ENCODE peak calls at places on chromosomes 7 and 10, in eight cellular contexts. R, N, Z, G, S, Y, T and Q are unnamed samples.

GRCh38 chr10:49068209-49068608 is 47.1 kb downstream of the VSTM4 start:
- DNase-seq in R (no peak), N (no peak), Z (no peak), G (no peak), S (no peak), Y (no peak), T (no peak), Q (no peak)

GRCh38 chr10:71090330-71090729 is 122.0 kb upstream of the UNC5B start:
- DNase-seq in R (no peak), N (no peak), Z (no peak), G (no peak), S (no peak), Y (no peak), T (no peak), Q (no peak)

GRCh38 chr7:150471886-150472285 is 21.5 kb downstream of the GIMAP8 start:
- DNase-seq in R (no peak), N (no peak), Z (no peak), G (no peak), S (no peak), Y (no peak), T (no peak), Q (no peak)

GRCh38 chr10:95168694-95169093 is 25.3 kb upstream of the ACSM6 start:
- DNase-seq in R (no peak), N (no peak), Z (no peak), G (no peak), S (no peak), Y (no peak), T (no peak), Q (no peak)

GRCh38 chr7:14197280-14197679 is 207.8 kb upstream of the ETV1 start:
- DNase-seq in R (no peak), N (no peak), Z (peak), G (no peak), S (no peak), Y (no peak), T (peak), Q (no peak)

GRCh38 chr7:108249458-108249857 is 119.3 kb upstream of the LAMB4 start:
- DNase-seq in R (no peak), N (no peak), Z (no peak), G (no peak), S (no peak), Y (no peak), T (no peak), Q (no peak)

GRCh38 chr7:74572301-74573090 is 85.0 kb upstream of the GTF2I start:
- DNase-seq in R (no peak), N (no peak), Z (no peak), G (no peak), S (no peak), Y (peak), T (no peak), Q (no peak)

GRCh38 chr10:84541289-84541637 is 212.9 kb downstream of the CCSER2 start:
- DNase-seq in R (no peak), N (no peak), Z (no peak), G (no peak), S (no peak), Y (no peak), T (no peak), Q (no peak)

GRCh38 chr7:151859111-151859947 is 17.6 kb downstream of the PRKAG2 start:
- DNase-seq in R (no peak), N (no peak), Z (no peak), G (no peak), S (no peak), Y (no peak), T (peak), Q (no peak)

GRCh38 chr7:117679120-117679519 is 194.1 kb downstream of the CTTNBP2 start:
- DNase-seq in R (no peak), N (no peak), Z (no peak), G (no peak), S (no peak), Y (no peak), T (no peak), Q (no peak)

GRCh38 chr10:132455441-132455971 is 58.5 kb downstream of the PWWP2B start:
- DNase-seq in R (no peak), N (no peak), Z (no peak), G (no peak), S (no peak), Y (no peak), T (no peak), Q (no peak)
- TF ChIP-seq CTCF in R (no peak), N (no peak), Z (no peak), G (no peak), S (no peak), Y (no peak), T (no peak), Q (no peak)

GRCh38 chr7:5624386-5625365 is 156.8 kb downstream of the RNF216 start:
- DNase-seq in R (no peak), N (no peak), Z (no peak), G (no peak), S (no peak), Y (no peak), T (no peak), Q (no peak)

GRCh38 chr7:5627745-5628547 is 153.5 kb downstream of the RNF216 start:
- DNase-seq in R (no peak), N (no peak), Z (no peak), G (no peak), S (no peak), Y (no peak), T (no peak), Q (no peak)

GRCh38 chr7:5629941-5630340 is 151.5 kb downstream of the RNF216 start:
- DNase-seq in R (peak), N (peak), Z (peak), G (no peak), S (no peak), Y (no peak), T (no peak), Q (no peak)

GRCh38 chr7:5625938-5626337 is 155.5 kb downstream of the RNF216 start:
- DNase-seq in R (no peak), N (no peak), Z (peak), G (no peak), S (no peak), Y (no peak), T (no peak), Q (peak)

DNA sequence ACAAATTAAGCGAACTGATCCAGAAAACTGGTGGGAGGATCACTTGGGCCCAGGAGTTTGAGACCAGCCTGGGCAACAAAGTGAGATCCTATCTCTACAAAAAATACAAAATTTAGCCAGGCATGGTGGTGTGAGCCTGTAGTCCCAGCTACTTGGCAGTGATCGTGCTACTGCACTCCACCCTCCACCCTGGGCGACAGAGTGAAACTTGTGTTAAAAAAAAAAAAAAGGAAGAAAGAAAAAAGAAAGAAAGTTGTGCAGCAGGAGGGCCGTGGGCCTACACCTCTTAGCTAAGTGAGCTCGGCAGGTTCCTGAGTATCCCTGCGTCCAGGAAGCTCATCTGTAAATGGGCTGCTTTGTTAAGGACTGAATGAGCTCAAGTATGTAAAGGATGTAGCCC is 155.0 kb downstream of the RNF216 start:
- DNase-seq in R (no peak), N (no peak), Z (no peak), G (no peak), S (no peak), Y (no peak), T (no peak), Q (no peak)
- TF ChIP-seq CTCF in R (no peak), N (no peak), Z (no peak), G (no peak), S (no peak), Y (no peak), T (no peak), Q (no peak)

DNA sequence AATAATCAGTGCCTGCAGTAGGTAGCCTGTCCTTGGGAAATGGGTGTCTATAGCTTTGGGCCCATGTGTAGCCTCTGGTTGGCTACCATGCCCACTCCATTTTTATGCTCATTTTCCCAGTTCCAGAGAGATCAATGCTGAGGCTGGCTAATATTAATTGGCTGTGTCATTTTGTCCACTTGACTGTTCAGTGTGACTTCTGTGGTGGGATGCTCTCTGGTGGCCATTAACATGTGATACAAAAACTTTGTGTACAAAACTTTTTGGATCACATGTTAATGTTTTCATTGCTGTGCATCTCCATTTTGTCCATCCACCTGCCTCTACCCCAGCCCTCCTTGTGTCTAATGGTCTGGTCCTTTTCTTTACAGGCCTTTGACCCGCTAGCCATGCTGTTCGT is 22.7 kb downstream of the VIM start:
- DNase-seq in R (no peak), N (no peak), Z (no peak), G (no peak), S (no peak), Y (no peak), T (no peak), Q (no peak)
- TF ChIP-seq CTCF in R (peak), N (no peak), Z (no peak), G (no peak), S (no peak), Y (no peak), T (no peak), Q (no peak)

GRCh38 chr7:106294334-106294733 is 9.6 kb upstream of the NAMPT start:
- DNase-seq in R (no peak), N (no peak), Z (no peak), G (no peak), S (no peak), Y (no peak), T (no peak), Q (no peak)
- TF ChIP-seq CTCF in R (peak), N (no peak), Z (no peak), G (no peak), S (no peak), Y (no peak), T (no peak), Q (no peak)

GRCh38 chr7:21125297-21125696 is 302.6 kb upstream of the SP4 start:
- DNase-seq in R (no peak), N (no peak), Z (no peak), G (no peak), S (no peak), Y (no peak), T (no peak), Q (no peak)
- TF ChIP-seq CTCF in R (no peak), N (no peak), Z (no peak), G (no peak), S (no peak), Y (no peak), T (no peak), Q (no peak)